ENCODE peak calls at places on chromosomes 6 and 20, in six cellular contexts. G, V, X, H, Z and F are unnamed samples.

GRCh38 chr6:37352384-37352783 is 1.4 kb upstream of the RNF8 start:
- DNase-seq in G (no peak), V (no peak), X (no peak), H (no peak), Z (no peak), F (no peak)

GRCh38 chr20:37504404-37505096 is 16.5 kb upstream of the NNAT start:
- DNase-seq in G (no peak), V (no peak), X (no peak), H (no peak), Z (no peak), F (no peak)

GRCh38 chr6:143531720-143532504 is 20.4 kb upstream of the FUCA2 start:
- DNase-seq in G (no peak), V (no peak), X (no peak), H (peak), Z (no peak), F (no peak)

GRCh38 chr6:35425284-35425683 is 26.9 kb upstream of the FANCE start:
- DNase-seq in G (no peak), V (no peak), X (peak), H (no peak), Z (no peak), F (no peak)

GRCh38 chr6:116229287-116229913 is 24.5 kb downstream of the TSPYL4 start:
- DNase-seq in G (peak), V (no peak), X (peak), H (peak), Z (peak), F (peak)

GRCh38 chr6:87155920-87156600 is 695 bp downstream of the ZNF292 start:
- DNase-seq in G (peak), V (peak), X (peak), H (peak), Z (no peak), F (no peak)

GRCh38 chr6:15017251-15017650 is 228.6 kb upstream of the JARID2 start:
- DNase-seq in G (no peak), V (no peak), X (peak), H (no peak), Z (no peak), F (peak)

GRCh38 chr6:126618639-126619331 is 278.9 kb downstream of the CENPW start:
- DNase-seq in G (no peak), V (no peak), X (no peak), H (no peak), Z (no peak), F (no peak)

GRCh38 chr20:64244870-64245603 is 10.5 kb upstream of the PCMTD2 start:
- DNase-seq in G (no peak), V (no peak), X (no peak), H (peak), Z (no peak), F (peak)

GRCh38 chr20:17227199-17227535 is 327 bp downstream of the PCSK2 start:
- DNase-seq in G (no peak), V (no peak), X (no peak), H (no peak), Z (no peak), F (no peak)